ENCODE peak calls at places on chromosome 1, in five cellular contexts. N is naive B cell, Q is COR-L47, B is immature natural killer cell, L is tibial artery. T is an unnamed sample.

GRCh38 chr1:5577255-5578040 is 414.8 kb downstream of the NPHP4 start:
- DNase-seq in N (no peak), B (no peak), Q (no peak), L (no peak), T (no peak)

GRCh38 chr1:63794927-63795326 is 21.1 kb downstream of the ROR1 start:
- DNase-seq in N (no peak), Q (no peak), B (no peak), L (no peak), T (no peak)

GRCh38 chr1:84620720-84621313 is 46.6 kb upstream of the CTBS start:
- DNase-seq in L (peak), Q (peak), B (peak), N (peak), T (peak)

GRCh38 chr1:167105150-167105840 is 11.4 kb downstream of the STYXL2 start:
- DNase-seq in B (no peak), L (no peak), N (no peak), Q (no peak), T (no peak)

GRCh38 chr1:12150456-12151200 is 16.2 kb upstream of the TNFRSF1B start:
- DNase-seq in L (no peak), N (no peak), B (peak), Q (no peak), T (peak)

GRCh38 chr1:94550800-94551241 is 9.3 kb upstream of the F3 start:
- DNase-seq in N (no peak), L (no peak), Q (no peak), B (no peak), T (no peak)

GRCh38 chr1:151444791-151445177 is 14.5 kb downstream of the POGZ start:
- DNase-seq in Q (no peak), L (no peak), B (no peak), N (no peak), T (no peak)

GRCh38 chr1:11891433-11892186 is 32.9 kb upstream of the NPPB start:
- DNase-seq in Q (no peak), L (no peak), N (no peak), B (no peak), T (no peak)

T was measured in Jurkat, Clone E6-1.